ENCODE peak calls at places on chromosomes 2 and 18, in eight cellular contexts. V, S, K, A, M, P, O and Z are unnamed samples.
A peak's percentile ranks its signal among the peaks of the same experiment; 100 is the strongest.

GRCh38 chr2:118114863-118115262 is 26.6 kb downstream of the INSIG2 start:
- DNase-seq in V (no peak), S (no peak), K (no peak), A (no peak), M (no peak), P (no peak), O (no peak), Z (no peak)

GRCh38 chr2:57888463-57888862 is 158.1 kb upstream of the VRK2 start:
- DNase-seq in V (no peak), S (no peak), K (no peak), A (no peak), M (no peak), P (no peak), O (no peak), Z (no peak)

GRCh38 chr2:38444247-38444646 is 67.2 kb upstream of the ATL2 start:
- DNase-seq in V (peak; percentile 56), S (no peak), K (no peak), A (no peak), M (peak; percentile 49), P (no peak), O (no peak), Z (peak; percentile 83)

GRCh38 chr2:172480301-172481218 is 53.2 kb downstream of the ITGA6 start:
- DNase-seq in V (no peak), S (no peak), K (no peak), A (no peak), M (no peak), P (no peak), O (no peak), Z (peak; percentile 5)

GRCh38 chr18:31424383-31424988 is 23.1 kb upstream of the DSG3 start:
- DNase-seq in V (peak; percentile 16), S (peak; percentile 59), K (peak; percentile 46), A (peak; percentile 40), M (peak; percentile 72), P (no peak), O (no peak), Z (peak; percentile 51)

GRCh38 chr18:62101236-62101635 is 85.6 kb downstream of the PIGN start:
- DNase-seq in V (no peak), S (no peak), K (no peak), A (no peak), M (no peak), P (no peak), O (no peak), Z (no peak)

GRCh38 chr2:216572582-216573578 is 60.3 kb upstream of the IGFBP2 start:
- DNase-seq in V (peak; percentile 79), S (no peak), K (no peak), A (no peak), M (no peak), P (no peak), O (no peak), Z (no peak)

GRCh38 chr2:182229288-182229687 is 197.5 kb downstream of the PDE1A start:
- DNase-seq in V (no peak), S (no peak), K (no peak), A (no peak), M (no peak), P (no peak), O (no peak), Z (no peak)

GRCh38 chr2:106129150-106129549 is 65.0 kb downstream of the UXS1 start:
- DNase-seq in V (no peak), S (no peak), K (no peak), A (no peak), M (no peak), P (no peak), O (no peak), Z (no peak)

GRCh38 chr2:237892478-237892877 is 33.1 kb downstream of the RAMP1 start:
- DNase-seq in V (no peak), S (no peak), K (no peak), A (no peak), M (no peak), P (no peak), O (no peak), Z (no peak)

GRCh38 chr2:79876430-79876829 is 363.6 kb downstream of the CTNNA2 start:
- DNase-seq in V (peak; percentile 39), S (peak; percentile 37), K (peak; percentile 14), A (no peak), M (no peak), P (no peak), O (no peak), Z (no peak)

GRCh38 chr18:11034816-11035215 is 114.6 kb downstream of the PIEZO2 start:
- DNase-seq in V (no peak), S (peak; percentile 15), K (no peak), A (no peak), M (no peak), P (no peak), O (no peak), Z (peak; percentile 21)

GRCh38 chr2:170505631-170506270 is 209.4 kb upstream of the SP5 start:
- DNase-seq in V (no peak), S (no peak), K (peak; percentile 37), A (no peak), M (no peak), P (no peak), O (no peak), Z (no peak)

GRCh38 chr2:199499005-199499404 is 41.3 kb upstream of the SATB2 start:
- DNase-seq in V (no peak), S (no peak), K (no peak), A (no peak), M (no peak), P (no peak), O (no peak), Z (no peak)

GRCh38 chr18:74796928-74797576 is 199.4 kb downstream of the ZNF407 start:
- DNase-seq in V (no peak), S (no peak), K (no peak), A (peak; percentile 34), M (no peak), P (no peak), O (no peak), Z (peak; percentile 9)

GRCh38 chr2:136135924-136136906 is 18.3 kb upstream of the CXCR4 start:
- DNase-seq in V (no peak), S (no peak), K (no peak), A (peak; percentile 45), M (no peak), P (peak; percentile 96), O (peak; percentile 14), Z (peak; percentile 35)

GRCh38 chr2:113198790-113199612 is 25.2 kb downstream of the PSD4 start:
- DNase-seq in V (peak; percentile 96), S (peak; percentile 98), K (peak; percentile 87), A (peak; percentile 92), M (peak; percentile 89), P (peak; percentile 76), O (peak; percentile 69), Z (peak; percentile 90)

GRCh38 chr18:46755315-46756171 is 1.3 kb downstream of the ST8SIA5 start:
- DNase-seq in V (no peak), S (peak; percentile 69), K (no peak), A (peak; percentile 40), M (no peak), P (no peak), O (no peak), Z (no peak)

GRCh38 chr2:229090231-229090630 is 180.9 kb downstream of the PID1 start:
- DNase-seq in V (no peak), S (peak; percentile 56), K (no peak), A (no peak), M (no peak), P (no peak), O (no peak), Z (peak; percentile 39)

GRCh38 chr2:155308367-155309009 is 610.0 kb downstream of the KCNJ3 start:
- DNase-seq in V (no peak), S (peak; percentile 94), K (peak; percentile 45), A (no peak), M (no peak), P (no peak), O (no peak), Z (no peak)

GRCh38 chr18:23740105-23740830 is 51.0 kb downstream of the LAMA3 start:
- DNase-seq in V (no peak), S (no peak), K (no peak), A (no peak), M (no peak), P (no peak), O (no peak), Z (peak; percentile 45)